ENCODE peak calls at places on chromosomes 4 and X, in six cellular contexts. N is skeletal muscle cell, K is HT-29, P is GM18507, J is EH, H is globus pallidus. E is an unnamed sample.
A peak's percentile ranks its signal among the peaks of the same experiment; 100 is the strongest.

GRCh38 chr4:4394644-4395043 is 7.7 kb downstream of the NSG1 start:
- DNase-seq in N (no peak), K (no peak), P (no peak), J (peak; percentile 19), H (no peak), E (no peak)

GRCh38 chrX:148380614-148381561 is 119.5 kb upstream of the AFF2 start:
- DNase-seq in N (peak; percentile 8), K (no peak), P (peak; percentile 1), J (no peak), H (peak; percentile 23), E (no peak)

GRCh38 chr4:121950680-121951569 is 935 bp downstream of the TRPC3 start:
- DNase-seq in N (no peak), K (no peak), P (no peak), J (peak; percentile 39), H (no peak), E (no peak)

GRCh38 chrX:3609800-3610199 is 103.6 kb downstream of the PRKX start:
- DNase-seq in N (peak; percentile 50), K (no peak), P (no peak), J (peak; percentile 89), H (no peak), E (no peak)

GRCh38 chr4:115657991-115658390 is 544.6 kb upstream of the NDST4 start:
- DNase-seq in N (no peak), K (no peak), P (no peak), J (no peak), H (no peak), E (no peak)

GRCh38 chrX:37060999-37061398 is 52.8 kb downstream of the FAM47C start:
- DNase-seq in N (no peak), K (peak; percentile 68), P (no peak), J (peak; percentile 36), H (peak; percentile 11), E (no peak)

GRCh38 chr4:112853662-112854256 is 195.7 kb upstream of the ANK2 start:
- DNase-seq in N (no peak), K (peak; percentile 25), P (no peak), J (no peak), H (peak; percentile 46), E (no peak)

GRCh38 chr4:156596026-156596425 is 375.6 kb downstream of the PDGFC start:
- DNase-seq in N (no peak), K (no peak), P (no peak), J (peak; percentile 55), H (no peak), E (no peak)

GRCh38 chr4:29372971-29373370 is 1347.2 kb upstream of the PCDH7 start:
- DNase-seq in N (no peak), K (no peak), P (no peak), J (no peak), H (no peak), E (no peak)

GRCh38 chr4:169256856-169257756 is 13.7 kb downstream of the SH3RF1 start:
- DNase-seq in N (no peak), K (no peak), P (no peak), J (no peak), H (no peak), E (no peak)

GRCh38 chrX:55135171-55135570 is 46.4 kb downstream of the PAGE2 start:
- DNase-seq in N (no peak), K (peak; percentile 70), P (no peak), J (peak; percentile 49), H (peak; percentile 15), E (no peak)

GRCh38 chr4:142480244-142480643 is 365.9 kb downstream of the INPP4B start:
- DNase-seq in N (peak; percentile 27), K (no peak), P (no peak), J (peak; percentile 55), H (no peak), E (no peak)

GRCh38 chr4:55398966-55399365 is 3.2 kb downstream of the TMEM165 start:
- DNase-seq in N (no peak), K (peak; percentile 29), P (no peak), J (no peak), H (peak; percentile 45), E (no peak)

GRCh38 chr4:183828125-183828524 is 77.0 kb upstream of the STOX2 start:
- DNase-seq in N (no peak), K (no peak), P (no peak), J (no peak), H (no peak), E (no peak)

GRCh38 chrX:137234651-137235402 is 201.0 kb upstream of the GPR101 start:
- DNase-seq in N (no peak), K (no peak), P (no peak), J (no peak), H (no peak), E (no peak)

GRCh38 chrX:45622538-45622937 is 421.9 kb upstream of the DIPK2B start:
- DNase-seq in N (no peak), K (no peak), P (no peak), J (peak; percentile 81), H (no peak), E (no peak)

GRCh38 chrX:40145670-40146470 is 48.1 kb upstream of the BCOR start:
- DNase-seq in N (no peak), K (no peak), P (no peak), J (peak; percentile 27), H (no peak), E (no peak)

GRCh38 chr4:90120037-90120436 is 7.2 kb upstream of the CCSER1 start:
- DNase-seq in N (no peak), K (peak; percentile 32), P (no peak), J (no peak), H (peak; percentile 7), E (no peak)

GRCh38 chr4:12672320-12672719 is 811.8 kb downstream of the RAB28 start:
- DNase-seq in N (no peak), K (no peak), P (no peak), J (no peak), H (no peak), E (no peak)

GRCh38 chr4:186946682-186947294 is 223.1 kb upstream of the FAT1 start:
- DNase-seq in N (no peak), K (peak; percentile 90), P (no peak), J (no peak), H (no peak), E (no peak)

GRCh38 chr4:120236873-120237272 is 170.2 kb upstream of the MAD2L1 start:
- DNase-seq in N (no peak), K (no peak), P (no peak), J (no peak), H (no peak), E (no peak)

GRCh38 chr4:82761249-82761648 is 37.3 kb downstream of the SCD5 start:
- DNase-seq in N (no peak), K (no peak), P (no peak), J (peak; percentile 62), H (no peak), E (no peak)

GRCh38 chr4:35105486-35105885 is 1138.8 kb downstream of the ARAP2 start:
- DNase-seq in N (no peak), K (peak; percentile 19), P (no peak), J (no peak), H (no peak), E (no peak)

GRCh38 chrX:12693754-12694153 is 97.5 kb upstream of the PRPS2 start:
- DNase-seq in N (no peak), K (no peak), P (no peak), J (peak; percentile 9), H (no peak), E (no peak)

GRCh38 chr4:146243141-146243882 is 29.0 kb downstream of the REELD1 start:
- DNase-seq in N (no peak), K (no peak), P (peak; percentile 71), J (peak; percentile 50), H (no peak), E (no peak)

GRCh38 chr4:150236626-150237025 is 158.4 kb downstream of the DCLK2 start:
- DNase-seq in N (no peak), K (no peak), P (no peak), J (peak; percentile 92), H (no peak), E (no peak)

GRCh38 chr4:152090543-152090942 is 329.7 kb upstream of the GATB start:
- DNase-seq in N (no peak), K (no peak), P (no peak), J (peak; percentile 18), H (no peak), E (no peak)

GRCh38 chr4:84497220-84497834 is 1.8 kb downstream of the NKX6-1 start:
- DNase-seq in N (no peak), K (no peak), P (no peak), J (peak; percentile 7), H (no peak), E (no peak)

GRCh38 chr4:46441116-46441859 is 51.4 kb upstream of the GABRA2 start:
- DNase-seq in N (no peak), K (no peak), P (no peak), J (no peak), H (no peak), E (no peak)